ENCODE peak calls at places on chromosome 4, in ten cellular contexts. Z is coronary artery; D is cardiac muscle cell; I is pancreas; C is fibroblast of lung; H is A549; J is neural progenitor cell; X is CD8-positive, alpha-beta T cell; E is ascending aorta; F is H1. A is an unnamed sample.

GRCh38 chr4:97548186-97548585 is 595.1 kb downstream of the STPG2 start:
- DNase-seq in X (no peak), I (no peak), F (no peak), H (no peak), E (no peak), Z (no peak), J (no peak), D (no peak), C (no peak), A (no peak)

GRCh38 chr4:102578270-102578669 is 77.1 kb downstream of the NFKB1 start:
- DNase-seq in D (no peak), C (no peak), Z (no peak), H (no peak), E (no peak), I (no peak), J (no peak), X (no peak), F (no peak), A (no peak)

GRCh38 chr4:57077550-57078311 is 32.5 kb downstream of the IGFBP7 start:
- DNase-seq in E (no peak), I (no peak), F (no peak), X (no peak), J (no peak), D (peak), Z (no peak), C (no peak), H (peak), A (no peak)

GRCh38 chr4:138310991-138311390 is 68.8 kb upstream of the SLC7A11 start:
- DNase-seq in I (no peak), X (no peak), Z (no peak), J (no peak), E (no peak), F (no peak), D (peak), C (peak), H (no peak), A (no peak)

GRCh38 chr4:2095236-2096072 is 36.3 kb downstream of the NAT8L start:
- DNase-seq in F (no peak), X (no peak), J (no peak), C (no peak), Z (no peak), I (no peak), D (no peak), E (no peak), H (no peak), A (no peak)

GRCh38 chr4:159268607-159269006 is 165.7 kb downstream of the RAPGEF2 start:
- DNase-seq in Z (no peak), I (no peak), E (no peak), C (no peak), J (no peak), H (no peak), D (no peak), F (no peak), X (no peak), A (no peak)

GRCh38 chr4:112284166-112284565 is 1.5 kb downstream of the TIFA start:
- DNase-seq in F (no peak), I (no peak), E (no peak), X (no peak), Z (no peak), H (no peak), D (peak), J (no peak), C (peak), A (no peak)

GRCh38 chr4:845836-846251 is 19.9 kb upstream of the CPLX1 start:
- DNase-seq in X (no peak), I (no peak), F (no peak), C (peak), E (no peak), J (no peak), H (no peak), Z (no peak), D (peak), A (no peak)

GRCh38 chr4:185931986-185932385 is 120.0 kb upstream of the SORBS2 start:
- DNase-seq in Z (no peak), X (no peak), I (no peak), F (no peak), H (no peak), J (no peak), E (no peak), D (peak), C (no peak), A (no peak)

GRCh38 chr4:92521941-92522340 is 218.2 kb downstream of the GRID2 start:
- DNase-seq in I (no peak), D (no peak), E (no peak), Z (no peak), J (no peak), C (no peak), F (no peak), H (no peak), X (no peak), A (no peak)

GRCh38 chr4:92516450-92516849 is 212.7 kb downstream of the GRID2 start:
- DNase-seq in E (no peak), X (no peak), Z (no peak), H (no peak), F (no peak), J (no peak), I (no peak), D (no peak), C (no peak), A (no peak)

GRCh38 chr4:92519727-92520126 is 216.0 kb downstream of the GRID2 start:
- DNase-seq in E (no peak), F (no peak), J (no peak), D (no peak), Z (no peak), X (no peak), C (no peak), H (no peak), I (no peak), A (no peak)

GRCh38 chr4:92522371-92522770 is 218.6 kb downstream of the GRID2 start:
- DNase-seq in C (no peak), E (no peak), J (no peak), H (no peak), I (no peak), Z (no peak), F (no peak), X (no peak), D (no peak), A (no peak)

GRCh38 chr4:92520563-92520962 is 216.8 kb downstream of the GRID2 start:
- DNase-seq in D (no peak), X (no peak), F (no peak), H (no peak), E (no peak), I (no peak), C (no peak), Z (no peak), J (peak), A (no peak)
- H3K27ac ChIP-seq in D (no peak), X (no peak), F (no peak), H (no peak), E (no peak), I (no peak), C (no peak), Z (no peak), J (no peak), A (no peak)

GRCh38 chr4:95539056-95539455 is 9.7 kb downstream of the UNC5C start:
- DNase-seq in J (no peak), X (no peak), C (no peak), H (no peak), D (no peak), E (no peak), F (no peak), Z (no peak), I (no peak), A (no peak)
- TF ChIP-seq CTCF in J (no peak), X (no peak), C (no peak), H (no peak), D (no peak), E (no peak), F (no peak), Z (no peak), I (no peak), A (no peak)

GRCh38 chr4:81491943-81492342 is 20.2 kb upstream of the RASGEF1B start:
- DNase-seq in I (no peak), Z (no peak), C (no peak), H (no peak), D (peak), F (no peak), J (no peak), E (no peak), X (no peak), A (no peak)

GRCh38 chr4:81495308-81495707 is 23.6 kb upstream of the RASGEF1B start:
- DNase-seq in J (no peak), Z (no peak), H (no peak), D (no peak), F (no peak), C (no peak), E (no peak), I (no peak), X (no peak), A (no peak)

GRCh38 chr4:81493895-81494490 is 22.3 kb upstream of the RASGEF1B start:
- DNase-seq in E (no peak), Z (no peak), J (no peak), I (no peak), F (no peak), H (no peak), D (peak), C (peak), X (no peak), A (no peak)

GRCh38 chr4:81490761-81491160 is 19.1 kb upstream of the RASGEF1B start:
- DNase-seq in X (no peak), Z (no peak), I (no peak), E (no peak), J (no peak), D (no peak), H (no peak), F (no peak), C (no peak), A (no peak)

DNA sequence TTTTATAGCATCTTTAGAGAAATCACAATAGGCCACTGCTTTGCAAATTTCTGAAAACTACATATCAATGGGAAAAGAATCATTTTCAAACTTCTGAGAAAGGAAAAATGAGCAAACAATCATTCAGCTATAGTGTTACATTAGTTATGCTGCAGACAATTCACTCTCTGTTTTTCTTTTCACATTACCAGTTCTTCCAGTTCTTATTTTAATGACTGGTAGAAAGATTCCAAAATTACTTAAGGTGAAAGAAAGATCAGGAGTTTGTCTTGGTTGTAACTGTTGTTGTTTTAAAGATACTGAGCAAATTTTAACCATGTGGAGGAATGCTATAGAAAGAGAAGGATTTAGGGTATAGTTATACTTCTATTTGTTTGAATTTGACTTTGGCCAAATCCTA is 20.9 kb upstream of the RASGEF1B start:
- DNase-seq in X (no peak), D (no peak), Z (no peak), E (no peak), H (no peak), F (no peak), I (no peak), J (no peak), C (no peak), A (no peak)
- H3K27ac ChIP-seq in X (peak), D (no peak), Z (no peak), E (no peak), H (no peak), F (no peak), I (peak), J (no peak), C (no peak), A (no peak)

DNA sequence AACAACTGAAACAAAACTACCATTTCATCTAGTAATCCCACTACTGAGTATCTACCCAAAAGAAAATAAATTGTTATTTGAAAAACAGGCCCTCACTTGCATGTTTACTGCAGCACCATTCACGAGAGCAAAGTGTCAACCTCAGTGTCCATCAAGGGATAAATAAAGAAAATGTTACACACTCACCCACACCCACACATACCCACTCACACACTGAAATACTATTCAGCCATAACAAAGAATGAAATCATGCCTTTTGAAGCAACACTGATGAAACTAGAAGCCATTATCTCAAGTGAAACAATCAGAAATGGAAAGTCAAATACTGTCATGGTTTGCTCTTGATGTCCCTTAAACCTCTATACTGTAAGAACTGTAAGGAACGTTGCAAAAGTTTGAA is 44.8 kb upstream of the CLNK start:
- DNase-seq in J (no peak), Z (no peak), H (no peak), C (no peak), I (no peak), E (no peak), D (no peak), X (no peak), F (no peak), A (no peak)
- TF ChIP-seq CTCF in J (no peak), Z (no peak), H (no peak), C (no peak), I (no peak), E (no peak), D (no peak), X (no peak), F (no peak), A (no peak)

GRCh38 chr4:76981649-76982048 is 32.1 kb downstream of the SEPTIN11 start:
- DNase-seq in D (peak), C (peak), F (no peak), E (no peak), J (no peak), I (no peak), X (no peak), Z (no peak), H (no peak), A (no peak)
- H3K27ac ChIP-seq in D (no peak), C (peak), F (no peak), E (no peak), J (no peak), I (no peak), X (no peak), Z (no peak), H (no peak), A (no peak)

DNA sequence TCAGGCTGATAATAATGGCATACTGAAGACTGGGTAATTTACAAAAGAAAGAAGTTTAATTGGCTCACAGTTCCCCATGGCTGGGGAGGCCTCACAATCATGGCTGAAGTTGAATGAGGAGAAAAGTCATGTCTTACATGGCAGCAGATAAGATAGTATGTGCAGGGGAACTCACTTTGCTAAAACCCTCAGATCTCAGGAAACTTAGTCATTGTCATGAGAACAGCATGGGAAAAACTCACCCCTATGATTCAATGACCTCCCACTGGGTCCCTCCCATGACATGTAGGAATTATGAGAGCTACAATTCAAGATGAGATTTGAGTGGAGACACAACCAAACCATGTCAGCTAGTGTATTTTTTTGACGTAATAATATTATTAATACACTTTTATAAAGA is 149.8 kb upstream of the BOD1L1 start:
- DNase-seq in E (no peak), C (no peak), J (no peak), D (no peak), X (no peak), I (no peak), Z (no peak), H (no peak), F (no peak), A (no peak)
- TF ChIP-seq CTCF in E (no peak), C (no peak), J (no peak), D (no peak), X (no peak), I (no peak), Z (no peak), H (no peak), F (no peak), A (no peak)